ENCODE peak calls at places on chromosomes 4 and X, in six cellular contexts. T, X, Y, S, A and V are unnamed samples. For H3K27me3 and H3K9me3, the result is how much of the 10 kb centered on the place peaks cover.

GRCh38 chr4:8836664-8837171 is 34.9 kb downstream of the HMX1 start:
- DNase-seq in S (no peak), A (no peak), T (no peak), Y (no peak), X (no peak), V (no peak)

GRCh38 chr4:10380695-10381094 is 76.5 kb downstream of the ZNF518B start:
- DNase-seq in X (no peak), S (no peak), Y (no peak), A (no peak), T (no peak), V (no peak)

GRCh38 chrX:96183843-96184242 is 500.8 kb upstream of the DIAPH2 start:
- DNase-seq in T (peak), S (no peak), X (no peak), Y (no peak), A (no peak), V (no peak)

GRCh38 chrX:96752776-96753175 is 68.1 kb downstream of the DIAPH2 start:
- DNase-seq in T (peak), S (no peak), Y (no peak), X (no peak), A (no peak), V (no peak)

GRCh38 chr4:140049924-140050681 is 103.9 kb downstream of the MAML3 start:
- DNase-seq in S (no peak), T (no peak), X (no peak), A (no peak), Y (no peak), V (no peak)

GRCh38 chr4:53646792-53647191 is 55.5 kb upstream of the LNX1 start:
- DNase-seq in T (peak), X (no peak), S (no peak), A (peak), Y (no peak), V (no peak)

GRCh38 chrX:45872480-45872879 is 671.8 kb upstream of the DIPK2B start:
- DNase-seq in A (no peak), X (no peak), S (no peak), T (no peak), Y (no peak), V (no peak)

GRCh38 chr4:12712648-12713339 is 771.3 kb downstream of the RAB28 start:
- DNase-seq in Y (no peak), X (no peak), S (no peak), A (no peak), T (no peak), V (no peak)

GRCh38 chrX:22349116-22349515 is 76.4 kb downstream of the CBLL2 start:
- DNase-seq in Y (no peak), A (no peak), S (no peak), X (no peak), T (no peak), V (no peak)

GRCh38 chr4:154314248-154314647 is 177.4 kb downstream of the DCHS2 start:
- DNase-seq in A (no peak), X (no peak), Y (no peak), S (no peak), T (peak), V (no peak)

GRCh38 chrX:50448565-50448964 is 22.1 kb downstream of the DGKK start:
- DNase-seq in A (no peak), S (no peak), X (no peak), Y (no peak), T (peak), V (no peak)

GRCh38 chr4:107891299-107891698 is 40.0 kb upstream of the CYP2U1 start:
- DNase-seq in X (no peak), Y (no peak), T (no peak), A (no peak), S (no peak), V (no peak)

GRCh38 chrX:138986235-138986634 is 274.7 kb upstream of the FGF13 start:
- DNase-seq in T (no peak), X (no peak), A (no peak), S (no peak), Y (no peak), V (no peak)

GRCh38 chrX:86322913-86323312 is 174.7 kb downstream of the DACH2 start:
- DNase-seq in T (no peak), A (no peak), Y (no peak), X (no peak), S (no peak), V (no peak)

GRCh38 chr4:179605196-179605595 is 2163.0 kb upstream of the AGA start:
- DNase-seq in X (peak), S (no peak), T (no peak), A (no peak), Y (no peak), V (no peak)

GRCh38 chr4:102610476-102610875 is 109.3 kb downstream of the NFKB1 start:
- DNase-seq in S (no peak), A (no peak), X (no peak), Y (no peak), T (no peak), V (no peak)

GRCh38 chr4:129231907-129232626 is 136.1 kb downstream of the C4orf33 start:
- DNase-seq in T (no peak), Y (no peak), S (no peak), A (no peak), X (no peak), V (no peak)

GRCh38 chrX:41276661-41277506 is 57.1 kb upstream of the DDX3X start:
- DNase-seq in X (no peak), T (no peak), A (no peak), S (no peak), Y (no peak), V (no peak)

GRCh38 chrX:84475596-84475995 is 26.7 kb downstream of the HDX start:
- DNase-seq in Y (no peak), A (no peak), T (no peak), S (no peak), X (no peak), V (no peak)

GRCh38 chr4:88792268-88792781 is 94.7 kb upstream of the NAP1L5 start:
- DNase-seq in T (peak), A (no peak), X (peak), S (no peak), Y (no peak), V (no peak)

GRCh38 chr4:183424109-183424751 is 20.2 kb upstream of the CDKN2AIP start:
- DNase-seq in A (no peak), Y (no peak), T (no peak), S (no peak), X (no peak), V (no peak)

GRCh38 chrX:40299502-40300118 is 201.9 kb upstream of the BCOR start:
- DNase-seq in A (no peak), T (no peak), Y (no peak), X (no peak), S (no peak), V (no peak)

GRCh38 chr4:145679991-145680455 is at the start of gene C4orf51:
- DNase-seq in Y (no peak), S (no peak), T (peak), A (no peak), X (peak), V (no peak)

GRCh38 chr4:186932196-186932595 is 208.5 kb upstream of the FAT1 start:
- DNase-seq in A (no peak), Y (no peak), S (no peak), X (no peak), T (no peak), V (no peak)

GRCh38 chr4:89152972-89153371 is 41.6 kb downstream of the TIGD2 start:
- DNase-seq in Y (no peak), S (no peak), A (no peak), X (no peak), T (no peak), V (no peak)

GRCh38 chrX:7062912-7063311 is 84.6 kb upstream of the STS start:
- DNase-seq in S (no peak), X (no peak), T (no peak), Y (no peak), A (no peak), V (no peak)

GRCh38 chrX:7059214-7059838 is 88.2 kb upstream of the STS start:
- DNase-seq in A (no peak), S (no peak), Y (no peak), T (no peak), X (no peak), V (no peak)

GRCh38 chrX:7060444-7060843 is 87.1 kb upstream of the STS start:
- DNase-seq in S (no peak), A (no peak), X (no peak), Y (no peak), T (no peak), V (no peak)

GRCh38 chrX:7061429-7061828 is 86.1 kb upstream of the STS start:
- DNase-seq in X (no peak), Y (no peak), T (no peak), A (no peak), S (no peak), V (no peak)

DNA sequence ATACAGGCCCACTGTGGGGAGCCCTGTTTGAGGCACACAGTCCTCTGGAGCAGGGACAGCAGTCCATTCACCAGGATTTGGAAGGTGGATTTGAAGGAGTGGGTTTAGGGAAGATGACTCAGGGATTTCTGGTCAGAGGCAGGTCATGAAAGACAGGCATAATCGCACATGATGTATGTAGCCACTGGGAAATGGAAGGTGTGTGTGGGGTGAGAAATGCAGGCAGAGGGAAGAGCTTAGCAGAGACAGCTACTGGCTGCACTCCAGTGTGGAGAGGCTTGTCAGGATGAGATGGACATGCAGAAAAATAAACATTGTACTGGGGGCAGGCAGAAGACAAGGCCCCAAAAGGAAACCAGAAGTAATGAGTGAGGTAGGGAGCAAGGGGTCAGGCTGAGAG is 85.2 kb upstream of the STS start:
- DNase-seq in A (no peak), Y (no peak), X (no peak), T (no peak), S (no peak), V (no peak)
- H3K27ac ChIP-seq in A (no peak), Y (no peak), X (no peak), T (no peak), S (no peak), V (no peak)

GRCh38 chr4:7612311-7612710 is 177.6 kb upstream of the PSAPL1 start:
- DNase-seq in T (peak), A (no peak), X (no peak), S (no peak), Y (no peak), V (no peak)

GRCh38 chr4:7610062-7610670 is 175.4 kb upstream of the PSAPL1 start:
- DNase-seq in A (no peak), T (peak), Y (no peak), X (no peak), S (no peak), V (no peak)

GRCh38 chr4:7610841-7611240 is 176.1 kb upstream of the PSAPL1 start:
- DNase-seq in S (no peak), A (no peak), Y (no peak), X (no peak), T (no peak), V (no peak)

GRCh38 chr4:7608043-7608442 is 173.3 kb upstream of the PSAPL1 start:
- DNase-seq in Y (no peak), S (no peak), T (peak), X (no peak), A (no peak), V (no peak)

DNA sequence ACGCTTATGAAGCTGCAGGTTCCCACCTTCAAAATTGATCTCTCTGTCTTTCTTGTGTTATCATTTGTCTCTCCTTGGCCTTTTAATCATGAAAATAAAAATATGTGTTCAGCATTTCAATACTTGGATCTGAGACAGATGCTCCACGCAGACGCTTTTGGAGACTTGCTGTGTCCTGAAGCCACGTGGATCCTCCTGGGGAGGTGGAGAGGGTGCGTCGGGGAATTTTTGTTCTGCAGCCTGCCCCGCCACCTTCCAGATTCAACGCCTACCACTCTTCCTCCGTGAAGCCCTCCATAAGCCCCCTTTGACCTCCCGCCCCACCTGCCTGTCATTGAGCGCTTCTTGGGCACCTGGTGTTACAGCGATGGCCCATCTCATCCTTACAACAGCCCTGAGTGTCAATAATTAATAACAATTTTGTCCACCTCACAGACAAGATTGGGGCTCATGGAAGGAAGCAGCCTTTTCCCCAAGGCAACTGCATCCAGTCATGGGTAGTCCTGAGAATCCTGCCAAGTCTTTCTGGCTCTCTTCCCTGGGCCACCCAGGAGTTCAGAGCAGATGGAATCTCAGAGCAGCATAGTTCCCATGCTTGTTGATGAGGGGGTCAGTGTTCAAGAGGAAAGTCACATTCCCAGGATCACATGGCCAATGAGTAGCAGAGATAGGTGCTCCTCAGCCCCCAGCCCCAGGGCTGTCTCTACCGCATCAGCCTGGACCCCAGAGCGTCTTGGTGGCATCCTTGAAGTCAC is 172.6 kb upstream of the PSAPL1 start:
- DNase-seq in T (no peak), Y (no peak), X (no peak), A (no peak), S (no peak), V (no peak)
- H3K27me3 ChIP-seq in T (under half), Y (under half), X (under half), A (under half), S (under half), V (under half)

GRCh38 chr4:107444-108429 is 16.6 kb upstream of the ZNF718 start:
- DNase-seq in T (peak), S (no peak), Y (no peak), X (no peak), A (no peak), V (no peak)
- H3K9me3 ChIP-seq in T (under half), S (under half), Y (under half), X (half or more), A (under half), V (half or more)

GRCh38 chrX:155056877-155057792 is 13.8 kb downstream of the CMC4 start:
- DNase-seq in T (peak), A (peak), S (peak), X (peak), Y (peak), V (peak)
- H3K27ac ChIP-seq in T (no peak), A (peak), S (no peak), X (no peak), Y (peak), V (no peak)

GRCh38 chr4:6196871-6197270 is 3.5 kb downstream of the JAKMIP1 start:
- DNase-seq in A (no peak), X (no peak), Y (no peak), S (no peak), T (no peak), V (no peak)

GRCh38 chr4:6195602-6196319 is 4.6 kb downstream of the JAKMIP1 start:
- DNase-seq in A (no peak), T (no peak), Y (no peak), X (no peak), S (no peak), V (no peak)

GRCh38 chr4:6197433-6198174 is 2.7 kb downstream of the JAKMIP1 start:
- DNase-seq in S (no peak), Y (no peak), T (no peak), X (no peak), A (no peak), V (no peak)

GRCh38 chr4:6194458-6195195 is 5.7 kb downstream of the JAKMIP1 start:
- DNase-seq in S (no peak), Y (no peak), A (no peak), T (no peak), X (no peak), V (no peak)

DNA sequence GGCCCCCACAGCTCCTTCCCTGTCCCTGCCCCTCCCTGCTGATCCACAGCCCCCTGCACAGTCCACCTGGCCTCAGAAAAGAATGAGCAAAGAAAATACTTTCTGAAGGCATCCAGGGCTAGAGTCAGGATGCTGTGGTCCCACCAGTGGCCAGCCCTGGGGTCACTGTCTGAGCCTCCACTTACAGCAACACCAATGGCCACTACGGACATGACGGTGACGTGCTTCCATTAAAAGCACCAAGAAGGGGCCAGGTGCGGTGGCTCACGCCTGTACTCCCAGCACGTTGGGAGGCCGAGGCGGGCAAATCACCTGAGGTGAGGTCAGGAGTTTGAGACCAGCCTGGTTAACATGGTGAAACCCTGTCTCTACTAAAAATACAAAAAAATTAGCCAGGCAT is 4.0 kb downstream of the JAKMIP1 start:
- DNase-seq in A (no peak), X (no peak), Y (no peak), S (no peak), T (no peak), V (no peak)
- H3K27me3 ChIP-seq in A (under half), X (under half), Y (half or more), S (under half), T (half or more), V (under half)